ENCODE peak calls at places on chromosomes 3 and 15, in eight cellular contexts. Z is fibroblast of the aortic adventitia, W is GM23248, E is mammary epithelial cell, N is adipocyte, F is tibial nerve, O is thoracic aorta, C is choroid plexus epithelial cell. S is an unnamed sample.

GRCh38 chr15:68220489-68220888 is 9.0 kb downstream of the CLN6 start:
- DNase-seq in Z (no peak), W (no peak), E (no peak), N (no peak), F (no peak), O (no peak), C (no peak), S (no peak)

GRCh38 chr3:188272481-188273372 is 118.8 kb downstream of the LPP start:
- DNase-seq in Z (peak), W (peak), E (peak), N (peak), F (no peak), O (no peak), C (peak), S (peak)

GRCh38 chr3:183514048-183514447 is 41.5 kb downstream of the KLHL6 start:
- DNase-seq in Z (no peak), W (no peak), E (no peak), N (no peak), F (no peak), O (no peak), C (no peak), S (no peak)

GRCh38 chr15:78811124-78811824 is at the start of gene ADAMTS7:
- DNase-seq in Z (peak), W (peak), E (peak), N (peak), F (peak), O (no peak), C (peak), S (peak)

GRCh38 chr15:81105521-81105920 is 28.5 kb upstream of the CFAP161 start:
- DNase-seq in Z (no peak), W (peak), E (no peak), N (no peak), F (no peak), O (no peak), C (peak), S (peak)

GRCh38 chr15:32838820-32839219 is 121.0 kb downstream of the GREM1 start:
- DNase-seq in Z (peak), W (peak), E (no peak), N (no peak), F (no peak), O (no peak), C (no peak), S (peak)

GRCh38 chr3:154427685-154428291 is 2.2 kb downstream of the GPR149 start:
- DNase-seq in Z (no peak), W (no peak), E (no peak), N (no peak), F (no peak), O (no peak), C (no peak), S (no peak)

GRCh38 chr3:58536501-58537411 is at the start of gene ACOX2:
- DNase-seq in Z (peak), W (peak), E (no peak), N (no peak), F (peak), O (no peak), C (peak), S (peak)

GRCh38 chr15:55126111-55126510 is 70.6 kb downstream of the RSL24D1 start:
- DNase-seq in Z (no peak), W (no peak), E (no peak), N (no peak), F (no peak), O (no peak), C (no peak), S (no peak)

GRCh38 chr3:57627976-57628375 is 30.8 kb upstream of the ARF4 start:
- DNase-seq in Z (no peak), W (no peak), E (no peak), N (no peak), F (no peak), O (no peak), C (no peak), S (no peak)

GRCh38 chr3:180048108-180048507 is 11.4 kb upstream of the PEX5L start:
- DNase-seq in Z (no peak), W (no peak), E (no peak), N (no peak), F (no peak), O (no peak), C (no peak), S (no peak)

GRCh38 chr3:127820871-127821853 is 1.2 kb downstream of the MGLL start:
- DNase-seq in Z (peak), W (peak), E (no peak), N (peak), F (peak), O (no peak), C (peak), S (peak)

GRCh38 chr3:196688349-196688748 is 23.7 kb downstream of the CEP19 start:
- DNase-seq in Z (peak), W (peak), E (peak), N (peak), F (peak), O (no peak), C (peak), S (peak)

GRCh38 chr3:111764645-111765091 is 94.4 kb upstream of the PHLDB2 start:
- DNase-seq in Z (peak), W (peak), E (peak), N (no peak), F (no peak), O (no peak), C (peak), S (peak)

GRCh38 chr15:69957175-69957574 is 140.5 kb downstream of the TLE3 start:
- DNase-seq in Z (no peak), W (no peak), E (no peak), N (no peak), F (no peak), O (no peak), C (peak), S (no peak)

GRCh38 chr15:36371509-36371908 is 207.9 kb upstream of the CDIN1 start:
- DNase-seq in Z (peak), W (peak), E (peak), N (peak), F (no peak), O (no peak), C (peak), S (peak)

GRCh38 chr15:90706394-90707327 is 10.5 kb upstream of the BLM start:
- DNase-seq in Z (no peak), W (no peak), E (no peak), N (no peak), F (no peak), O (no peak), C (no peak), S (no peak)

GRCh38 chr3:133268772-133269171 is 131.1 kb upstream of the BFSP2 start:
- DNase-seq in Z (no peak), W (no peak), E (no peak), N (no peak), F (no peak), O (no peak), C (no peak), S (no peak)

GRCh38 chr3:177835008-177835407 is 637.7 kb upstream of the TBL1XR1 start:
- DNase-seq in Z (peak), W (peak), E (peak), N (peak), F (no peak), O (no peak), C (peak), S (peak)

GRCh38 chr3:56988874-56989433 is 71.5 kb upstream of the SPATA12 start:
- DNase-seq in Z (peak), W (peak), E (peak), N (peak), F (peak), O (no peak), C (peak), S (peak)

GRCh38 chr15:94086360-94086759 is 145.0 kb upstream of the MCTP2 start:
- DNase-seq in Z (peak), W (peak), E (no peak), N (no peak), F (no peak), O (no peak), C (peak), S (peak)

GRCh38 chr3:55486101-55486856 is 827 bp downstream of the WNT5A start:
- DNase-seq in Z (peak), W (peak), E (peak), N (peak), F (peak), O (no peak), C (peak), S (peak)

GRCh38 chr3:73656241-73656890 is 31.6 kb upstream of the PDZRN3 start:
- DNase-seq in Z (peak), W (peak), E (peak), N (peak), F (no peak), O (no peak), C (peak), S (no peak)

GRCh38 chr3:65867463-65868210 is 171.1 kb downstream of the MAGI1 start:
- DNase-seq in Z (no peak), W (no peak), E (no peak), N (no peak), F (no peak), O (no peak), C (no peak), S (no peak)

GRCh38 chr3:113575191-113575590 is 42.8 kb downstream of the SIDT1 start:
- DNase-seq in Z (no peak), W (no peak), E (no peak), N (no peak), F (no peak), O (no peak), C (no peak), S (no peak)

GRCh38 chr3:31770822-31771326 is 210.2 kb downstream of the OSBPL10 start:
- DNase-seq in Z (no peak), W (peak), E (peak), N (peak), F (no peak), O (no peak), C (peak), S (peak)

GRCh38 chr15:33313491-33313890 is 2.7 kb downstream of the RYR3 start:
- DNase-seq in Z (no peak), W (no peak), E (peak), N (no peak), F (no peak), O (no peak), C (no peak), S (no peak)

GRCh38 chr3:188133646-188134045 is 20.3 kb upstream of the LPP start:
- DNase-seq in Z (peak), W (peak), E (no peak), N (peak), F (no peak), O (no peak), C (peak), S (peak)

GRCh38 chr15:70313099-70314017 is 215.6 kb upstream of the TLE3 start:
- DNase-seq in Z (no peak), W (no peak), E (no peak), N (no peak), F (no peak), O (no peak), C (no peak), S (no peak)

DNA sequence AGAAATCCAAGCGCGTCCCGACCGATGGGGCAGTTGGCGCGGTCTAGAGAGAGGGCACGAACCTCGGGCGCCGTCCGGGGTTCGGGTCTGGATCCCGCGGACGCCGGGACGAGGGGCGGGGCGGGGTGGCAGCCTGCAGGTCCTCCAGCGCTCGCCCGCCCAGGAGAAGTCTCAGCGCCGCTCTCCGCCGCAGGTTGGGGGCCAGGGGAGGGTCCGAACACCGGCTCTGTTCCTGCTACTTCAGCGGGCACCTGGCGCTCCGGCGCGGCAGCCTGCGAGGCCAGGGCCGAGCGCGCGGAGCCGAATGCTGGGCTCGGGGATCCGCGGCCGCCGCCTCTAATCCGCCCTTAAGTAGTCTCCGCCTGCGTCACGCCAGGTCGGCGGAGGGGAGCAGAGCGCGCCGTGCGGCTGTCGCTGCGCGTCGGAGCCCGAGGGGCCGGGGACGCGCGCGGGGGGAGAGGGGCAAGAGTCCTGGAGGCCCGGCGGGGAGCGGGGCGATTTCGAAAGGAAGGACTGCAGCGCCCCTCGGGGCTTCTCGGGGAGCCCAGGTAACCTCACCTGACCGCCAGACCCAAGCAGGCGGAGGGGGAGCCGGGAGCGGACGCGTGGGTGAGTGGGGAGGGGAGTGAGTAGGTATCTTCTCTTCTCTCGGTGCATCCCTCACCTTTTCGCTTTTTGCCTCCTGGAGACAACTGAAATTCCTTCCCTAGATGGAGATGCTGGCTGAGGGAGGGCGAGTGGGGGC is at the start of gene GJD2:
- DNase-seq in Z (no peak), W (peak), E (no peak), N (no peak), F (no peak), O (no peak), C (no peak), S (no peak)
- H3K4me3 ChIP-seq in Z (no peak), W (peak), E (peak), N (no peak), F (peak), O (peak), C (no peak), S (no peak)

DNA sequence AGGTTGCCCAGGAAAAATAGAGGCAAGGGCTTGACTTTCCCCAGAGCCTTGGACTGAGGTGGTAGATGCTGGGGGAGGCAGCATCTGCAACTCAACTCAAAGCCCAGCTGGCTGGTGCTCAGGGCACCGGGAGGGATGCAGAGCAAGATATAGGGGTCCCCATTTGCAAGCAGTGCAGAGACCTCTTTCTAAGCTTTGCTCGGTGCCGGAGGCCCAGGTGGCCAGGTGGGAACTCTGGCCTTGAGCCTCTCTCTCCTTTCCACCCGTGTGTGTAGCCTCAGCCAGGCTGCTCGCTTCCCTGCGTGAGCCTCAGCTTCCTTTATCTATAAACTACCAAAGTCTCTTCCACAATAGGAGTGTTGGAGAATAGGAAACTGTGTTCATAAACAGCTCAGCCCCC is 36.5 kb downstream of the SLC6A6 start:
- DNase-seq in Z (no peak), W (no peak), E (no peak), N (no peak), F (no peak), O (no peak), C (no peak), S (no peak)
- H3K4me3 ChIP-seq in Z (no peak), W (no peak), E (no peak), N (no peak), F (no peak), O (no peak), C (no peak), S (no peak)

DNA sequence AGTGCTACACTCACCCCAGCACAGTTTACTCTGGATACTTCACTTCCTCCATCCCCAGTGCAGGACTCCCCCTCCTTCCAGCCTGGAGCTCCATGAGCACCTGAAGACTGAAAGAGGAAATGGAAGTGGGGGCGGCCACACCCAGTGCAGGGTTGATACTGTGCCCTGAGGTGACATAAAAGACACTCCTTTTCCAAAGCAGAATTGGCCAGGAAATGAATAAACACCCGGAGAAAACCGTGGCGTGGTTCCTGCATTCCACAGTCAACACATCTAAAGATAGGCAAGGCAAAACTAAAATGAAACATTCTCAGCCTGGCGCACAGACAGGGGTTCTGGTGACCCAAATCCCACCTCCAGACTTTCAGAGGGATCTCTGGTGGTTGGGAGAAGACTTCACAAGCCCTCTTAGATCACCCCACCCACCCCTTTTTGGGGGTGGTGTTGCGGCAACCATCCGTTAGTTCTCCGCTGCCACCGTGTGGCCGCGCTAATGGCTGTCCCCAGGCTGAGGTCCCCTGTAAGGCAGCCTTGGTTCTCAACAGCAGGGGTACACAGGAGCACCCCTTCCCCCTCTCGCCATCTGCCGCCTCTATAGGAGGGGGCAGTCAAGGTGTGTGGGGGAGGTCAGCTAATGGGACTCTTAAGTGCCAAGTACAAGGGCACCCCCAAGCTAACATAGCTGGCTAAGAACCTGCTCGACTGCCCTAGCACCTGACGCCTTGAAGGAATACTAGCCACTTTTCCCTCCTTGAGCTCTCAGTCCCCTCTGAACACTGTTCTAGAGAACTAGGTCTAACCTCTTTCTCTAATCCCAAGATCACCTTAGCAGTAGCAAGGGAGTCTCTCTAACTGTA is 2.6 kb upstream of the MST1R start:
- DNase-seq in Z (peak), W (peak), E (peak), N (peak), F (peak), O (no peak), C (peak), S (peak)
- H3K4me3 ChIP-seq in Z (peak), W (peak), E (peak), N (peak), F (peak), O (peak), C (peak), S (peak)

GRCh38 chr3:16844222-16844621 is 40.5 kb upstream of the PLCL2 start:
- DNase-seq in Z (no peak), W (no peak), E (no peak), N (no peak), F (no peak), O (no peak), C (no peak), S (no peak)

GRCh38 chr3:16840111-16840444 is 44.7 kb upstream of the PLCL2 start:
- DNase-seq in Z (peak), W (no peak), E (no peak), N (no peak), F (no peak), O (no peak), C (no peak), S (no peak)

GRCh38 chr3:16842710-16843270 is 42.0 kb upstream of the PLCL2 start:
- DNase-seq in Z (no peak), W (no peak), E (no peak), N (no peak), F (no peak), O (no peak), C (no peak), S (no peak)

GRCh38 chr3:16841354-16841753 is 43.4 kb upstream of the PLCL2 start:
- DNase-seq in Z (no peak), W (no peak), E (no peak), N (no peak), F (no peak), O (no peak), C (no peak), S (no peak)

DNA sequence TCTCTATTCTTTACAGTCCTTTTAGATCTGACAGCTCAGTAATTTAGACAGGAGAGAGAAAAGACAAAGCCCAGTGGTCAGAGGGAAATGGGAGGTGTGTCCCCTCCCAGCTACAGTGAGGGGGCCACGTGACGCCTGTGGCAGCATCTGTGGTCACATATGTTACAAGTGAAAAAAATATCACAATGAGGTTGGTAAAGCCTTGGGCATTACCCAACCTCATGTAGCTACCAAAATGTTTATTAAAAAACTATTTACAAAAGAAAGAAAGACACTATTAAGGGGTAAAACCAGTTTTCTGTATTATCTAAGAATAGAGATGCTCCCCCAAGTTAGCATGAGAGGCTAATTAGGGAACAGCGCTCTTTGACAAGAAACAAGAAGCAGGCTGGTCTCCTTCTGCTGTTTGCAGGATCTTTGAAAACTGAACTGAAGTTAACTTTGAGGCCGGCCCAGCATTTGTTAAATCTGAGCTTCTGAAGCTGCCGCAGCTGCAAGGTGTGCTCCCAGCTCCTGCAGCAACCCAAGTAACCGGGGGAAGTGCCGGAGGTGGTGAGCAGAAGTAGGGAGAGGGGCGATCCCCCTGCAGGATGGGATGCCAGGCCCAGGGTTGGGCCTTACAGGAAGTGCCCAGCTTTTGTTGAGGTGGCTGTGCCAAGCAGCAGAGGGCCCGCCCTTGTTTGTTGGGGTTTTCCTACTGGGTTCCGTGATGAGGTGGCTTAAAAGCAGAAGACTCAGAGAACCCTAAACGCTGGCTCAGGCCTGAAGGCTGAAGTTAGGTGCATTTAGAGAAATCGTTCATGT is 42.6 kb upstream of the PLCL2 start:
- DNase-seq in Z (no peak), W (no peak), E (no peak), N (no peak), F (no peak), O (no peak), C (no peak), S (no peak)
- H3K4me3 ChIP-seq in Z (no peak), W (no peak), E (no peak), N (no peak), F (no peak), O (no peak), C (no peak), S (no peak)

GRCh38 chr3:45978348-45978747 is 17.3 kb downstream of the FYCO1 start:
- DNase-seq in Z (no peak), W (no peak), E (peak), N (no peak), F (no peak), O (no peak), C (no peak), S (no peak)
- H3K4me3 ChIP-seq in Z (no peak), W (no peak), E (no peak), N (no peak), F (no peak), O (no peak), C (no peak), S (no peak)

GRCh38 chr15:28887344-28888174 is 1.8 kb downstream of the APBA2 start:
- DNase-seq in Z (no peak), W (no peak), E (no peak), N (no peak), F (no peak), O (no peak), C (no peak), S (no peak)
- H3K4me3 ChIP-seq in Z (no peak), W (no peak), E (no peak), N (no peak), F (no peak), O (no peak), C (peak), S (no peak)